ENCODE peak calls at places on chromosome 19, in five cellular contexts. S is H1, P is K562, L is HepG2, R is GM12878. M is an unnamed sample.

GRCh38 chr19:40398417-40399056 is 8.6 kb upstream of the HIPK4 start:
- DNase-seq in S (no peak), P (peak; percentile 94), L (no peak), R (no peak), M (no peak)

GRCh38 chr19:46919324-46919723 is 58.5 kb downstream of the ARHGAP35 start:
- DNase-seq in S (no peak), P (no peak), L (no peak), R (no peak), M (no peak)

GRCh38 chr19:28941833-28942232 is 271.1 kb downstream of the UQCRFS1 start:
- DNase-seq in S (no peak), P (no peak), L (no peak), R (no peak), M (no peak)

GRCh38 chr19:34155686-34156085 is 16.6 kb upstream of the LSM14A start:
- DNase-seq in S (no peak), P (no peak), L (no peak), R (no peak), M (no peak)

GRCh38 chr19:18698321-18699167 is 15.1 kb downstream of the CRTC1 start:
- DNase-seq in S (no peak), P (no peak), L (no peak), R (no peak), M (no peak)

GRCh38 chr19:16351133-16351809 is 26.6 kb downstream of the KLF2 start:
- DNase-seq in S (no peak), P (peak; percentile 32), L (no peak), R (no peak), M (no peak)

GRCh38 chr19:48966541-48967345 is 1.6 kb downstream of the FTL start:
- DNase-seq in S (no peak), P (no peak), L (no peak), R (no peak), M (no peak)

GRCh38 chr19:4059493-4059880 is 7.2 kb downstream of the ZBTB7A start:
- DNase-seq in S (no peak), P (no peak), L (no peak), R (no peak), M (no peak)

GRCh38 chr19:28932446-28932845 is 280.5 kb downstream of the UQCRFS1 start:
- DNase-seq in S (no peak), P (no peak), L (no peak), R (no peak), M (no peak)

GRCh38 chr19:32581704-32582164 is 744 bp downstream of the PDCD5 start:
- DNase-seq in S (no peak), P (peak; percentile 42), L (no peak), R (no peak), M (no peak)

GRCh38 chr19:6903446-6903845 is 16.1 kb downstream of the ADGRE1 start:
- DNase-seq in S (no peak), P (no peak), L (no peak), R (no peak), M (no peak)

GRCh38 chr19:2426661-2427322 is 594 bp downstream of the TIMM13 start:
- DNase-seq in S (no peak), P (peak; percentile 90), L (peak; percentile 64), R (no peak), M (peak; percentile 16)

GRCh38 chr19:19643158-19644053 is at the start of gene GMIP:
- DNase-seq in S (no peak), P (peak; percentile 93), L (peak; percentile 45), R (no peak), M (peak; percentile 36)

GRCh38 chr19:58514564-58515020 is 2.8 kb upstream of the SLC27A5 start:
- DNase-seq in S (no peak), P (no peak), L (no peak), R (no peak), M (no peak)

GRCh38 chr19:58511353-58512208 is at the start of gene SLC27A5:
- DNase-seq in S (no peak), P (no peak), L (peak; percentile 91), R (no peak), M (no peak)

GRCh38 chr19:58515259-58515658 is 3.5 kb upstream of the SLC27A5 start:
- DNase-seq in S (no peak), P (no peak), L (no peak), R (no peak), M (no peak)

GRCh38 chr19:58513213-58513693 is 1.5 kb upstream of the SLC27A5 start:
- DNase-seq in S (no peak), P (no peak), L (no peak), R (no peak), M (no peak)

GRCh38 chr19:58513694-58514563 is 2.1 kb upstream of the SLC27A5 start:
- DNase-seq in S (peak; percentile 92), P (peak; percentile 92), L (peak; percentile 88), R (peak; percentile 85), M (peak; percentile 86)
- TF ChIP-seq POLR2A in S (peak; percentile 89), P (peak; percentile 69), L (peak; percentile 95), R (peak; percentile 88), M (peak; percentile 77)

GRCh38 chr19:50924576-50924975 is 13.4 kb upstream of the KLK4 start:
- DNase-seq in S (no peak), P (no peak), L (no peak), R (no peak), M (no peak)

GRCh38 chr19:50926144-50926543 is 14.9 kb upstream of the KLK4 start:
- DNase-seq in S (no peak), P (no peak), L (no peak), R (no peak), M (no peak)

GRCh38 chr19:50925734-50926133 is 14.5 kb upstream of the KLK4 start:
- DNase-seq in S (no peak), P (no peak), L (no peak), R (no peak), M (no peak)

GRCh38 chr19:50922316-50922853 is 11.2 kb upstream of the KLK4 start:
- DNase-seq in S (peak; percentile 59), P (peak; percentile 88), L (peak; percentile 74), R (peak; percentile 27), M (peak; percentile 84)

DNA sequence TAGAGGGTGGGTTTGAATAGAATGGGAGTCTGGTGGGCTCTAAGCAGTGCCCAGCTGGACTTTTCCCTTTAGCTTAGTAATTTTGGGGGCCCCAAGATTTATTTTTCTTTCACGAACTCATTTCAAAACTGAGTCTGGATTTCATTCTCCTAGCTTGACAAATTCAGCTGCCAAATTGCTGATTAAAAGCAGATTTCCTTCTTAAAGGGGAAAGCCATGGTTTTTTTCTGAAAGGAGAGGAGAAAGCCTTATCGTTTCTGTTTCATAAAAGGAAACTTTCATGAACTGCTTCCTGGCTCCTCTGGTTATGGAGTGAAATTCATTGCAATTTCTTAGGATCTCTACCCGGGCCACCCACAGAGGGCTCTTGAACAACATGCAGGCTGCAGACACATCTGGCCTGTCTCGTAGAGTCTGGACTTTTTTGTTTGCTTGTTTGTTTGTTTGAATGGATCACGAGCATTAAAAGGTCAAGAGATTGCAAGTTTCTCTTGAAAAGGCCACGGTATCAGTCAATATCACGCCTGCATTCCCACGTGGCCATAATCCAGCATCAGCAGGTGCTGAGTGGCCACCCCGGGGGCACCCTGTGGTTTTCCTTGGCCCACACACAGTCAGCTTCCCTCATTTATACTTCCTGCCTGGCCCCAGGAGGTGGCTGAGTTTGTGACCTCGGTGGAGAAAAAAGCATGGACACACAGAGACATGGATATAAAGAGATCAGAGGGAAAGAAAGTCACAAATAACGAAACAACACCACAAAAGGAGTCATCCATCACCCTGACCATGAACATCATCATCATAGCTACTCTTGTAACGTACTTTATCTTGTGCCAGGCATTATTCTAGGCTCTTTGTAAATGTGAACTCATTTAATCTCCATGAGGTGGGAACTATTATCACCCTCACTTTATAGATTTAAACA is 10.5 kb upstream of the KLK4 start:
- DNase-seq in S (no peak), P (no peak), L (no peak), R (no peak), M (no peak)
- TF ChIP-seq EZH2 in S (no peak), P (no peak), L (no peak), R (no peak), M (no peak)

GRCh38 chr19:30214651-30215051 is 157.5 kb upstream of the ZNF536 start:
- DNase-seq in S (no peak), P (no peak), L (no peak), R (peak; percentile 1), M (no peak)
- TF ChIP-seq ATF3 in S (no peak), P (no peak), L (no peak), R (no peak), M (no peak)

GRCh38 chr19:45887311-45887710 is 1.4 kb upstream of the IRF2BP1 start:
- DNase-seq in S (no peak), P (no peak), L (no peak), R (no peak), M (no peak)

GRCh38 chr19:45883881-45884681 is 1.9 kb downstream of the IRF2BP1 start:
- DNase-seq in S (no peak), P (no peak), L (no peak), R (no peak), M (no peak)

GRCh38 chr19:45886427-45887310 is 728 bp upstream of the IRF2BP1 start:
- DNase-seq in S (no peak), P (peak; percentile 85), L (peak; percentile 88), R (peak; percentile 73), M (peak; percentile 90)

GRCh38 chr19:45884682-45885555 is 1.0 kb downstream of the IRF2BP1 start:
- DNase-seq in S (no peak), P (peak; percentile 75), L (no peak), R (no peak), M (no peak)

DNA sequence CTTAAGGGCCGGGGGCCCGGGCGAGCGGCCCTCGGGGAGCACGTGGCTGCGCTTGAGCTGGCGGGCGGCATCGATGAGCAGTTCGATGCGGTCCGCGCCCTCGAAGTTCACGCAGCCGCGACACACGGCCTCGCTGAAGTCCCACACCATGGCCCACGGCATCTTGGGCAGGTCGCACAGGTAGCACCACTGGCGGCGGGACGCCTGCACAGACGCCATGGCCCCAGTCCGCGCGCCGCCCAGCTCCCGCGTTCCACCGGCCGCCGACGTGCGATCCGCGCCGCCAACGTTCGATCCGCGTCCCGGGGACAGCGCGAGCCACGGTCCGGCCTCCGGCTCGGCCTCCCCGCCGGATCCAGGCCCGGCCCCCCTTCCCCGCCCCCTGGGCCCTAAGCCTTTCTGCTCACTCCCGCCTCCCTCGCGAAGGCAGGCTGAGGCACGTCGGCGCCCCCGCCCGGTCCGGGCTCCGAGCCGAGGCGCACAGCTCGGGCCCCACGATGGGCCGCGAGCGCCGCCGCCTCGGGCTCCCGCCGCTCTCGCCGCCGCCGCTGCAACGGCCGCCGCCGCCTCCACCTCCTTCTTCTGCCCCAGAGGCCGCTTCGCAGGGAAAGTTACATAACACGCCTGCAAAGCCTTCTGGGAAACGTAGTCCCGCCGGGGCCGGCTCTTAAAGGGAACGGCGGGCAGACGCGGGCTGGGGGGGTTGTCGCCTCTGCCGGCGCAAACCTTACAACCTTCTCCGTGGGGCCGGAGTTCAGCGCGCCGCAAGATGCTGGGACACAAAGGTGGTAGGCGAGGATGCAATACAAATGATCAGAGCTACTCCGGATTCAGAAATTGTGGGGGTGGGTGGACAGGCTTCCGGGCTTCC is at the start of gene IRF2BP1:
- DNase-seq in S (no peak), P (peak; percentile 89), L (peak; percentile 89), R (no peak), M (peak; percentile 84)
- TF ChIP-seq POLR2A in S (no peak), P (no peak), L (peak; percentile 51), R (peak; percentile 68), M (no peak)